ENCODE peak calls at places on chromosomes 4 and X, in four cellular contexts. L is cardiac muscle cell, V is posterior cingulate gyrus, C is aorta. O is an unnamed sample.
A peak's percentile ranks its signal among the peaks of the same experiment; 100 is the strongest.

GRCh38 chrX:53422915-53423268 is 219 bp downstream of the RIBC1 start:
- DNase-seq in L (no peak), V (no peak), C (no peak), O (no peak)

GRCh38 chr4:113434247-113434587 is 327.3 kb downstream of the CAMK2D start:
- DNase-seq in L (no peak), V (no peak), C (no peak), O (no peak)

GRCh38 chr4:15882675-15883086 is 55.9 kb downstream of the FGFBP1 start:
- DNase-seq in L (peak; percentile 81), V (no peak), C (peak; percentile 53), O (peak; percentile 62)

GRCh38 chr4:74663631-74664030 is 130.7 kb downstream of the BTC start:
- DNase-seq in L (no peak), V (no peak), C (no peak), O (no peak)

GRCh38 chr4:39353478-39354177 is 12.5 kb downstream of the RFC1 start:
- DNase-seq in L (no peak), V (no peak), C (no peak), O (no peak)

GRCh38 chrX:104315555-104315954 is 60.8 kb upstream of the ESX1 start:
- DNase-seq in L (no peak), V (no peak), C (no peak), O (no peak)

GRCh38 chrX:20144491-20144890 is 2.9 kb upstream of the EIF1AX start:
- DNase-seq in L (no peak), V (no peak), C (no peak), O (no peak)

GRCh38 chrX:153926863-153927685 is 1.0 kb upstream of the ARHGAP4 start:
- DNase-seq in L (no peak), V (no peak), C (peak; percentile 85), O (peak; percentile 55)

GRCh38 chrX:9902651-9903050 is 64.5 kb upstream of the CLDN34 start:
- DNase-seq in L (no peak), V (peak; percentile 59), C (no peak), O (no peak)

GRCh38 chr4:16588651-16589050 is 309.8 kb downstream of the LDB2 start:
- DNase-seq in L (no peak), V (no peak), C (no peak), O (no peak)

GRCh38 chrX:140447150-140447549 is 57.7 kb downstream of the SOX3 start:
- DNase-seq in L (no peak), V (no peak), C (no peak), O (no peak)

GRCh38 chr4:119242417-119242816 is 29.9 kb downstream of the USP53 start:
- DNase-seq in L (no peak), V (no peak), C (no peak), O (no peak)

GRCh38 chr4:188437535-188437934 is 298.3 kb downstream of the TRIML1 start:
- DNase-seq in L (no peak), V (no peak), C (no peak), O (no peak)

GRCh38 chr4:143358923-143359694 is 22.4 kb downstream of the GAB1 start:
- DNase-seq in L (no peak), V (no peak), C (peak; percentile 54), O (no peak)

GRCh38 chr4:135434936-135435335 is 1233.3 kb upstream of the PABPC4L start:
- DNase-seq in L (no peak), V (no peak), C (no peak), O (no peak)

GRCh38 chrX:148914783-148915182 is 414.4 kb downstream of the AFF2 start:
- DNase-seq in L (no peak), V (no peak), C (no peak), O (no peak)

GRCh38 chr4:147340111-147340510 is 140.8 kb upstream of the EDNRA start:
- DNase-seq in L (no peak), V (no peak), C (no peak), O (no peak)

GRCh38 chr4:124633285-124633941 is 79.1 kb downstream of the ANKRD50 start:
- DNase-seq in L (no peak), V (no peak), C (no peak), O (no peak)

GRCh38 chrX:48683411-48683982 is at the start of gene WAS:
- DNase-seq in L (no peak), V (no peak), C (peak; percentile 59), O (no peak)

GRCh38 chrX:44152867-44153266 is 179.7 kb upstream of the NDP start:
- DNase-seq in L (no peak), V (no peak), C (no peak), O (no peak)

GRCh38 chrX:3175659-3176438 is 134.6 kb downstream of the ARSF start:
- DNase-seq in L (no peak), V (no peak), C (no peak), O (no peak)

GRCh38 chrX:57918750-57919436 is 8.6 kb upstream of the ZXDA start:
- DNase-seq in L (peak; percentile 15), V (no peak), C (peak; percentile 55), O (no peak)

GRCh38 chr4:38268108-38268507 is 307.9 kb downstream of the PTTG2 start:
- DNase-seq in L (no peak), V (no peak), C (no peak), O (no peak)

GRCh38 chrX:84469226-84469625 is 33.0 kb downstream of the HDX start:
- DNase-seq in L (peak; percentile 14), V (no peak), C (no peak), O (no peak)

GRCh38 chr4:8150152-8151090 is 8.2 kb downstream of the ABLIM2 start:
- DNase-seq in L (no peak), V (peak; percentile 59), C (no peak), O (no peak)

GRCh38 chr4:53015681-53016080 is 153.6 kb downstream of the RASL11B start:
- DNase-seq in L (peak; percentile 75), V (no peak), C (no peak), O (peak; percentile 11)

O was measured in WERI-Rb-1.